ENCODE peak calls at places on chromosomes 2 and 18, in six cellular contexts. Z is substantia nigra; E is effector memory CD8-positive, alpha-beta T cell; L is iris pigment epithelial cell; U is activated T-helper 1 cell treated with anti-CD3 and anti-CD28 coated beads, Interleukin-2, amount 50 U/mL, for 16 hours; W is SK-MEL-5. D is an unnamed sample.

GRCh38 chr2:179218848-179219594 is 45.6 kb downstream of the SESTD1 start:
- DNase-seq in Z (peak; percentile 48), E (no peak), L (peak; percentile 91), U (no peak), W (peak; percentile 84), D (peak; percentile 59)

GRCh38 chr18:65955747-65956146 is 204.9 kb downstream of the CDH7 start:
- DNase-seq in Z (no peak), E (no peak), L (no peak), U (no peak), W (no peak), D (no peak)

GRCh38 chr18:58042826-58043362 is 1.1 kb upstream of the NEDD4L start:
- DNase-seq in Z (no peak), E (no peak), L (no peak), U (no peak), W (no peak), D (no peak)

GRCh38 chr2:157691131-157691530 is 62.5 kb upstream of the ACVR1C start:
- DNase-seq in Z (no peak), E (no peak), L (no peak), U (no peak), W (no peak), D (no peak)

GRCh38 chr18:45355944-45356520 is 259.2 kb upstream of the SLC14A2 start:
- DNase-seq in Z (no peak), E (no peak), L (no peak), U (no peak), W (peak; percentile 24), D (no peak)

GRCh38 chr2:27262379-27263286 is at the start of gene SLC30A3:
- DNase-seq in Z (no peak), E (peak; percentile 39), L (peak; percentile 36), U (peak; percentile 33), W (peak; percentile 39), D (peak; percentile 51)

GRCh38 chr2:51997571-51997970 is 965.6 kb upstream of the NRXN1 start:
- DNase-seq in Z (no peak), E (no peak), L (no peak), U (no peak), W (peak; percentile 67), D (no peak)

GRCh38 chr18:55199291-55199963 is 240.2 kb upstream of the CCDC68 start:
- DNase-seq in Z (no peak), E (no peak), L (no peak), U (no peak), W (no peak), D (no peak)

GRCh38 chr18:11502368-11502767 is 107.0 kb upstream of the SLC35G4 start:
- DNase-seq in Z (no peak), E (no peak), L (peak; percentile 51), U (no peak), W (no peak), D (no peak)

GRCh38 chr2:158011055-158011771 is 90.5 kb upstream of the UPP2 start:
- DNase-seq in Z (no peak), E (no peak), L (peak; percentile 7), U (no peak), W (peak; percentile 27), D (no peak)

GRCh38 chr18:1092228-1092627 is 187.6 kb downstream of the ADCYAP1 start:
- DNase-seq in Z (no peak), E (no peak), L (no peak), U (no peak), W (no peak), D (no peak)

GRCh38 chr2:215900865-215901264 is 112.5 kb downstream of the MREG start:
- DNase-seq in Z (no peak), E (no peak), L (no peak), U (no peak), W (no peak), D (no peak)

GRCh38 chr2:193556766-193557470 is 1362.2 kb upstream of the TMEFF2 start:
- DNase-seq in Z (no peak), E (no peak), L (peak; percentile 51), U (no peak), W (no peak), D (no peak)

GRCh38 chr2:1656326-1656960 is 87.9 kb downstream of the PXDN start:
- DNase-seq in Z (no peak), E (no peak), L (no peak), U (no peak), W (no peak), D (no peak)

GRCh38 chr2:237550057-237550415 is 16.3 kb upstream of the PRLH start:
- DNase-seq in Z (no peak), E (no peak), L (no peak), U (no peak), W (no peak), D (no peak)

GRCh38 chr2:96951125-96951654 is 35.2 kb downstream of the FAM178B start:
- DNase-seq in Z (peak; percentile 80), E (peak; percentile 74), L (peak; percentile 40), U (peak; percentile 63), W (peak; percentile 60), D (peak; percentile 53)

GRCh38 chr2:152624805-152625204 is 92.5 kb downstream of the PRPF40A start:
- DNase-seq in Z (no peak), E (no peak), L (peak; percentile 41), U (no peak), W (no peak), D (no peak)

GRCh38 chr2:36147670-36148390 is 207.7 kb upstream of the CRIM1 start:
- DNase-seq in Z (no peak), E (no peak), L (no peak), U (no peak), W (no peak), D (no peak)

GRCh38 chr18:35383136-35383535 is 6.0 kb upstream of the ZNF396 start:
- DNase-seq in Z (no peak), E (no peak), L (no peak), U (no peak), W (no peak), D (no peak)

GRCh38 chr2:31219131-31219969 is 2.0 kb upstream of the CAPN14 start:
- DNase-seq in Z (no peak), E (no peak), L (no peak), U (no peak), W (no peak), D (peak; percentile 79)

GRCh38 chr2:53509827-53510785 is 257.5 kb upstream of the CHAC2 start:
- DNase-seq in Z (no peak), E (no peak), L (no peak), U (no peak), W (no peak), D (no peak)

GRCh38 chr2:202376460-202377307 is 557 bp downstream of the BMPR2 start:
- DNase-seq in Z (peak; percentile 43), E (no peak), L (peak; percentile 49), U (no peak), W (peak; percentile 30), D (peak; percentile 53)

GRCh38 chr18:36309436-36310391 is 12.2 kb downstream of the FHOD3 start:
- DNase-seq in Z (no peak), E (no peak), L (peak; percentile 97), U (no peak), W (peak; percentile 39), D (no peak)

D was measured in naive B cell.